ENCODE peak calls at places on chromosomes 16 and 17, in five cellular contexts. B is T47D, G is T-helper 2 cell, T is NCI-H2107, F is NCI-H524. H is an unnamed sample.

GRCh38 chr16:11374255-11374654 is 29.0 kb downstream of the RMI2 start:
- DNase-seq in B (no peak), G (no peak), T (no peak), F (no peak), H (no peak)

GRCh38 chr17:37493249-37494027 is 3.7 kb downstream of the DUSP14 start:
- DNase-seq in B (peak), G (no peak), T (no peak), F (no peak), H (no peak)

GRCh38 chr16:89655062-89655643 is 2.4 kb downstream of the CHMP1A start:
- DNase-seq in B (no peak), G (no peak), T (no peak), F (no peak), H (no peak)

GRCh38 chr16:53612003-53612402 is 91.7 kb downstream of the RPGRIP1L start:
- DNase-seq in B (no peak), G (no peak), T (no peak), F (no peak), H (no peak)

GRCh38 chr17:77427471-77427991 is 286.8 kb downstream of the SEC14L1 start:
- DNase-seq in B (no peak), G (no peak), T (no peak), F (peak), H (no peak)

GRCh38 chr17:78572277-78573205 is 4.7 kb downstream of the DNAH17 start:
- DNase-seq in B (peak), G (no peak), T (no peak), F (peak), H (no peak)

GRCh38 chr16:51243836-51244483 is 92.9 kb upstream of the SALL1 start:
- DNase-seq in B (no peak), G (no peak), T (no peak), F (no peak), H (no peak)

GRCh38 chr17:35167666-35168065 is 20.0 kb downstream of the UNC45B start:
- DNase-seq in B (no peak), G (no peak), T (no peak), F (no peak), H (no peak)

GRCh38 chr17:35294756-35295155 is 51.9 kb downstream of the SLFN5 start:
- DNase-seq in B (no peak), G (no peak), T (no peak), F (no peak), H (no peak)

GRCh38 chr17:38428643-38429371 is 543 bp downstream of the ARHGAP23 start:
- DNase-seq in B (no peak), G (no peak), T (no peak), F (no peak), H (peak)

GRCh38 chr17:58643147-58643546 is 48.7 kb downstream of the TEX14 start:
- DNase-seq in B (no peak), G (no peak), T (no peak), F (no peak), H (peak)

GRCh38 chr16:588639-588888 is 1.3 kb upstream of the RAB40C start:
- DNase-seq in B (no peak), G (no peak), T (no peak), F (peak), H (no peak)

GRCh38 chr16:89037261-89038152 is 56.1 kb upstream of the ACSF3 start:
- DNase-seq in B (peak), G (no peak), T (no peak), F (peak), H (no peak)

GRCh38 chr17:28684963-28685362 is 23.0 kb downstream of the SUPT6H start:
- DNase-seq in B (peak), G (no peak), T (no peak), F (peak), H (no peak)

GRCh38 chr17:30378191-30378796 is 433 bp upstream of the CPD start:
- DNase-seq in B (no peak), G (peak), T (no peak), F (no peak), H (no peak)

GRCh38 chr16:86498661-86499493 is 11.4 kb upstream of the FOXF1 start:
- DNase-seq in B (peak), G (no peak), T (no peak), F (no peak), H (no peak)

GRCh38 chr17:37024181-37024637 is 75.5 kb downstream of the AATF start:
- DNase-seq in B (no peak), G (no peak), T (no peak), F (no peak), H (no peak)

GRCh38 chr17:78745407-78746088 is 36.5 kb downstream of the CYTH1 start:
- DNase-seq in B (peak), G (no peak), T (no peak), F (peak), H (no peak)

GRCh38 chr16:48347980-48348379 is 37.2 kb downstream of the SIAH1 start:
- DNase-seq in B (no peak), G (no peak), T (no peak), F (peak), H (no peak)

GRCh38 chr16:1773703-1774455 is 945 bp upstream of the MRPS34 start:
- DNase-seq in B (peak), G (no peak), T (no peak), F (no peak), H (no peak)

GRCh38 chr17:42122371-42123303 is at the start of gene HSPB9:
- DNase-seq in B (no peak), G (no peak), T (no peak), F (peak), H (no peak)

GRCh38 chr16:82741073-82741615 is 114.4 kb downstream of the CDH13 start:
- DNase-seq in B (no peak), G (no peak), T (no peak), F (peak), H (no peak)

GRCh38 chr17:65565559-65565958 is 4.1 kb upstream of the AXIN2 start:
- DNase-seq in B (no peak), G (no peak), T (no peak), F (no peak), H (no peak)

GRCh38 chr16:14371778-14372431 is 258.2 kb downstream of the PARN start:
- DNase-seq in B (peak), G (no peak), T (no peak), F (no peak), H (no peak)

GRCh38 chr17:31158741-31159377 is 64.1 kb downstream of the NF1 start:
- DNase-seq in B (no peak), G (no peak), T (no peak), F (no peak), H (no peak)

GRCh38 chr16:59188029-59188428 is 453.9 kb upstream of the GOT2 start:
- DNase-seq in B (no peak), G (no peak), T (no peak), F (no peak), H (no peak)

GRCh38 chr17:73952498-73953205 is 250.8 kb upstream of the RPL38 start:
- DNase-seq in B (no peak), G (no peak), T (no peak), F (peak), H (peak)

GRCh38 chr17:21467196-21467595 is 91.0 kb downstream of the KCNJ12 start:
- DNase-seq in B (no peak), G (no peak), T (no peak), F (no peak), H (no peak)

GRCh38 chr17:82241183-82241925 is 12.5 kb downstream of the SLC16A3 start:
- DNase-seq in B (peak), G (no peak), T (no peak), F (no peak), H (no peak)

GRCh38 chr16:49856741-49857330 is 924 bp upstream of the ZNF423 start:
- DNase-seq in B (peak), G (no peak), T (no peak), F (peak), H (peak)

GRCh38 chr16:8713635-8714097 is 39.2 kb downstream of the ABAT start:
- DNase-seq in B (no peak), G (no peak), T (no peak), F (peak), H (no peak)

GRCh38 chr17:9054146-9054545 is 32.8 kb downstream of the NTN1 start:
- DNase-seq in B (peak), G (no peak), T (no peak), F (no peak), H (no peak)

GRCh38 chr17:49486012-49486641 is 9.0 kb upstream of the NGFR start:
- DNase-seq in B (no peak), G (no peak), T (no peak), F (peak), H (no peak)

GRCh38 chr16:22195695-22196558 is 10.2 kb upstream of the EEF2K start:
- DNase-seq in B (peak), G (peak), T (peak), F (peak), H (no peak)

GRCh38 chr17:5527647-5528250 is 41.4 kb downstream of the MIS12 start:
- DNase-seq in B (no peak), G (no peak), T (no peak), F (no peak), H (no peak)

GRCh38 chr17:34275881-34276280 is 5.9 kb downstream of the CCL7 start:
- DNase-seq in B (no peak), G (no peak), T (no peak), F (no peak), H (no peak)

GRCh38 chr17:20063665-20064648 is 54.8 kb downstream of the SPECC1 start:
- DNase-seq in B (peak), G (no peak), T (no peak), F (no peak), H (no peak)

GRCh38 chr17:58364270-58364942 is 12.4 kb upstream of the SUPT4H1 start:
- DNase-seq in B (no peak), G (no peak), T (no peak), F (peak), H (no peak)